ENCODE peak calls at places on chromosome 17, in seven cellular contexts. B, X, P, T, O, M and H are unnamed samples. For H3K27me3, the result is how much of the 10 kb centered on the place peaks cover.

GRCh38 chr17:68229619-68230018 is 18.2 kb upstream of the AMZ2 start:
- DNase-seq in X (no peak), O (no peak), B (no peak), P (no peak), M (no peak), T (no peak), H (no peak)

GRCh38 chr17:34401165-34401564 is 38.1 kb upstream of the CCL1 start:
- DNase-seq in B (no peak), P (no peak), X (no peak), T (no peak), O (no peak), M (no peak), H (no peak)

GRCh38 chr17:78882546-78883089 is 20.4 kb downstream of the CEP295NL start:
- DNase-seq in T (peak), M (no peak), B (no peak), P (peak), X (no peak), O (no peak), H (no peak)

GRCh38 chr17:1485311-1485747 is 7.2 kb downstream of the MYO1C start:
- DNase-seq in T (peak), M (no peak), O (no peak), X (peak), B (peak), P (peak), H (no peak)

GRCh38 chr17:2949469-2950044 is 113.8 kb downstream of the OR1D5 start:
- DNase-seq in T (no peak), P (peak), X (peak), M (no peak), B (peak), O (no peak), H (no peak)

GRCh38 chr17:30550512-30551273 is 73.5 kb downstream of the GOSR1 start:
- DNase-seq in P (peak), M (peak), T (no peak), X (peak), B (no peak), O (no peak), H (peak)

GRCh38 chr17:54426287-54426886 is 474.3 kb upstream of the TOM1L1 start:
- DNase-seq in M (no peak), B (no peak), P (no peak), T (no peak), O (no peak), X (no peak), H (no peak)

GRCh38 chr17:78174332-78174869 is 6.0 kb downstream of the SYNGR2 start:
- DNase-seq in M (no peak), T (peak), X (peak), B (peak), O (no peak), P (peak), H (no peak)

GRCh38 chr17:1179635-1180433 is at the start of gene ABR:
- DNase-seq in P (peak), B (peak), M (no peak), T (peak), O (no peak), X (peak), H (no peak)

GRCh38 chr17:78110363-78111011 is 18.1 kb downstream of the TMC6 start:
- DNase-seq in P (no peak), B (no peak), O (no peak), T (no peak), X (no peak), M (no peak), H (no peak)

GRCh38 chr17:35918665-35919064 is 11.9 kb downstream of the RDM1 start:
- DNase-seq in M (no peak), B (no peak), T (no peak), O (no peak), P (no peak), X (no peak), H (no peak)

GRCh38 chr17:46789610-46790009 is 28.9 kb downstream of the WNT3 start:
- DNase-seq in P (no peak), O (no peak), T (no peak), X (no peak), M (no peak), B (no peak), H (no peak)

GRCh38 chr17:64095144-64095882 is 34.6 kb downstream of the ERN1 start:
- DNase-seq in B (peak), P (no peak), M (no peak), X (peak), O (no peak), T (no peak), H (no peak)

GRCh38 chr17:77528516-77529327 is 388.0 kb downstream of the SEC14L1 start:
- DNase-seq in M (no peak), B (no peak), T (peak), O (no peak), X (no peak), P (peak), H (no peak)

GRCh38 chr17:34633351-34633750 is 54.0 kb downstream of the TMEM132E start:
- DNase-seq in M (no peak), T (no peak), B (no peak), P (no peak), X (no peak), O (no peak), H (no peak)

GRCh38 chr17:41415833-41416335 is 8.5 kb downstream of the KRT37 start:
- DNase-seq in M (peak), B (no peak), O (no peak), X (no peak), T (no peak), P (no peak), H (peak)

GRCh38 chr17:41103896-41104295 is 1.3 kb upstream of the KRTAP4-9 start:
- DNase-seq in O (no peak), T (no peak), P (no peak), M (no peak), X (no peak), B (no peak), H (no peak)

GRCh38 chr17:32912218-32912897 is 15.6 kb upstream of the TMEM98 start:
- DNase-seq in T (peak), P (no peak), M (peak), X (peak), O (peak), B (peak), H (peak)

GRCh38 chr17:82917656-82918345 is 78.0 kb upstream of the ZNF750 start:
- DNase-seq in M (peak), B (peak), T (no peak), O (no peak), X (no peak), P (no peak), H (no peak)

GRCh38 chr17:55067697-55068439 is 99.3 kb downstream of the STXBP4 start:
- DNase-seq in B (no peak), P (no peak), O (no peak), T (no peak), X (no peak), M (no peak), H (peak)

GRCh38 chr17:69450131-69450530 is 35.6 kb downstream of the MAP2K6 start:
- DNase-seq in P (no peak), M (no peak), X (no peak), B (no peak), O (no peak), T (no peak), H (no peak)

DNA sequence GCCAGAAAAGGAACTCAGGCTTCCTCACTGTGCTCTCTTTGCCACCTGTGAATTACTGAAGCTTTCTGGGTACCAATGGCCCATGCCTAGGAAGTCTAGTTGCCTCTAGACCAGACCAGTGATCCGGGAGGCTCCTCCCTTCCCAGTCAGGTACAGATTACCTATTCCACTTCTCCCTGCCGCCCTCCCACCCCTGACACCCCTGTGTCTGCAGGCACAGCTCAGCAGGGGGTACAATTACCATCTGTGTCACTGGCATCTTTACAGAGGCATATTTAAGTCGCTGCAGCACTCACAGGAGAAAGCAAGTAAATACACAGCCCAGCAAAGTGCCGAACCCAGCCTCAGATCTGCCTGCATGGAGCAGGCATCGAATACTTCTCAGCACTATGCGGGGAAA is 5.3 kb upstream of the WSCD1 start:
- DNase-seq in M (no peak), T (no peak), X (no peak), O (no peak), B (no peak), P (peak), H (no peak)
- TF ChIP-seq CTCF in M (no peak), T (no peak), X (no peak), O (no peak), B (no peak), P (no peak), H (no peak)

DNA sequence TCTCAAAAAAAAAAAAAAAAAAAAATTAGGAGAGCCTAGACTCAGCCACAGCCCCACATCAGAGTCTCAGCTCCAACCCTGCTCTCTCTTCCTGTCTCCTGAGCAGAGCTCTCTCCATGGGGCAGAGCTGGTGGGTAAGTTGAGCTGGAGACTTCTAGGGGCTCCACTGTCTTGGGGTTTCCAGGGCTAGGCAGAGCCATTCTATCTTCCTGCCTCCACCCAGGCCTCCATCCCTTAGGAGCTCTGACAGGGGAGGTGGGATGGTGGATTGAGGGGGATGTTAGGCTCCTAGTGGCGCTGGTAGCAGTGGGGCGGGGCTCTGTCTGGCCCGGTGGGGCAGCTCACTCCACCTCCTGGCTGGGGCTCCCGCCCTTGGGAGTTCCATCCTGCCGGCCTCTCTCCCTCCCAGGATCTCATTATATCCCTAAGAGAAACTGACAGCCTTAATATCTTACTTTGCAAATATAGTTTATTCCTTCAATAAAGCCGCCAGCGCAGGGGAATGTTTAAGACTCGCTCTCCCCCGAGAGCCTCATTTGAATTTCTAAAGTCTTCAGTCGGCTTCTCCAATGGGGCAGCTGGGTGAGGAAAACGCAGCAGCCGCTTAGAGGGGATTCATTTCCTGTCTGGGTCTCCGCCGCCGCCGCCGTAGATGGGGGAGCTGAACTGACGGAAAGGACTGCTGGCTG is 19.2 kb upstream of the C1QL1 start:
- DNase-seq in P (no peak), T (no peak), M (no peak), B (no peak), O (no peak), X (no peak), H (no peak)
- H3K4me3 ChIP-seq in P (no peak), T (no peak), M (peak), B (no peak), O (no peak), X (no peak), H (no peak)

DNA sequence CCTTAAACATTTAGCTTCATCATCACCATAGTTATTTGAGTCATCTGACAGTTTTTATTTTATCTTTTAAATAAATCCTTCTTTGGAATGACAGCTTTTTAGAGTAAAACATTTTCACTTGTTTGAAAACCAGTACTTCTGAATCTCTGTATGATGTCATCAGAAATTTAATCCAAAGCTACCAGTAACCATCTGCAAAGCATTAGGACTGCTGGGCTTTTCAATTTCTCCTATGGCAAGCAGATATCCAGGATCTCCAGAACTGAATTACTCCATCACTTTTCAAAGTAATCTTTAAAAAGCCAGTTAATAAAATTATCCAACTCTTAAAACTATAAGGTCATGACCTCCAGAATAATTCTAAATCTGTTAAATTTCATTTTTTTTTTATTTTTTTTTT is 51.5 kb downstream of the CHCT1 start:
- DNase-seq in M (no peak), P (no peak), T (no peak), B (no peak), X (no peak), O (no peak), H (no peak)
- H3K27me3 ChIP-seq in M (under half), P (under half), T (under half), B (under half), X (under half), O (under half), H (under half)

GRCh38 chr17:57286372-57287105 is 30.2 kb downstream of the MSI2 start:
- DNase-seq in P (no peak), X (no peak), T (no peak), M (no peak), B (no peak), O (no peak), H (no peak)

GRCh38 chr17:57284583-57284982 is 28.3 kb downstream of the MSI2 start:
- DNase-seq in P (no peak), O (no peak), B (no peak), M (no peak), T (no peak), X (no peak), H (no peak)

GRCh38 chr17:57283203-57283971 is 27.1 kb downstream of the MSI2 start:
- DNase-seq in O (no peak), M (no peak), T (no peak), B (no peak), P (no peak), X (no peak), H (no peak)

GRCh38 chr17:57285681-57286080 is 29.4 kb downstream of the MSI2 start:
- DNase-seq in B (no peak), M (no peak), P (no peak), T (no peak), X (no peak), O (no peak), H (no peak)

DNA sequence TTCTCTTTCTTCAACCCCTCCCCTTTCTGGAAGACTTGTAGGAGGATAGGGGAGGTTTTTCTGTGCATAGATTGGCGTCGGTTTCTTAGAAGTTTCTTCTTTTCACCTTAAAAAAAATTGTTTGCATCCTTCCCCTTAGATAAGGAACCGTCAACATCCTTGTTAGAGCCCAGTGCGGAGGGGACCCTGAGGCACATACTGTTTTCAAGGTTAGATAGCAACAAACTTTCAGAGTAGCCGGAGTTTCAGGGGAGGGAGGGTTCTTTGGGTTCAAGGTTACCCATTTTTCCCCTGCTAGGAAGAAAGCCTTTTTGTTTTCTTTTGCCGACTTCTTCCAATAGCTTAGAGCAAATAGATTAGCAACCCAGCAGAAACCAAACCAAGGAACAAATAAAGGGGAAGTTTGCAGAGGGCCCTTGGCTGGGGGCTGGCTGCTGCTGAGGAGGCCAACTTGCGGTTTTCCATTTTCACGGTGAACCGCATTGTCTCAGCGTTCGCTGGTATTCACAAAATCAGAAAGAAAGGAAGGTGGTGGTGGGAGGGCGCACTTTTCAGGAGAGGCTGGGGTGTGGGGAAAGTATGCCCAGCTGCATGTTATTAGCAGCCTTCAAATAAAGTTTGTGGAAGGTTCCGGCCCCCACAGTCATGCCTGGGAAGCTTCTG is 28.8 kb downstream of the MSI2 start:
- DNase-seq in B (no peak), M (no peak), P (peak), T (no peak), O (no peak), X (no peak), H (no peak)
- TF ChIP-seq CTCF in B (no peak), M (no peak), P (no peak), T (no peak), O (no peak), X (no peak), H (no peak)

DNA sequence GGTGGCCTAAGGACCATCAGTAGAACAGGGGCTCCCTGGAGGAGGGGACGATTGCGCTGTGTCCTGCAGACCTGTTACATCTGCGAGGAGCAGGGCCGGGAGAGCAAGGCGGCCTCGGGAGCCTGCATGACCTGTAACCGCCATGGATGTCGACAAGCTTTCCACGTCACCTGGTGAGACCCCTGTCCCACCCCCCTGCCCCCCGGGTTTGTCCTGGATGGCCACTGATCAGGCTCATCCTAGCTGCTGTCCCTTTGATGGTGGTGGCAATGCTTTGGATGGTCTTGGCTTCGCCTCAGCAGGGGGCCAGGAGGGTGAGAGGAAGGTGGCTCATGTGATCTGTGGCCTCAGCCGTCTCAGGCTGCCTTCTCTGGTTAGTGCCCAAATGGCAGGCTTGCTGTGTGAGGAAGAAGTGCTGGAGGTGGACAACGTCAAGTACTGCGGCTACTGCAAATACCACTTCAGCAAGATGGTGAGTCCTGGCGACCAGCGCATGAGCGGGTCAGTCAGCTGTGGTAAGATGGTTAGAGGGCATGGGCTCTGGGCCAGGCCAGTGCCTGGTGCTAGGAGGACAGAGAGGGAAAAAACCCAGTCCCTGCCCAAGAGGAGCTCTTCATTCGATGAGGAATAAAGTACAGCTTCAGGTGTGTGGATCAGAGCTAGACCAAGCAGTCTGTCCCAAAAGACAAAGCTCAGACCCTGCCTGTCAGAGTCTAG is 4.2 kb downstream of the MLLT6 start:
- DNase-seq in P (no peak), X (no peak), M (no peak), B (no peak), T (no peak), O (no peak), H (no peak)
- H3K4me3 ChIP-seq in P (no peak), X (no peak), M (no peak), B (no peak), T (no peak), O (no peak), H (no peak)

GRCh38 chr17:48530887-48531272 is at the start of gene HOXB1:
- DNase-seq in P (no peak), T (no peak), O (no peak), X (no peak), B (no peak), M (no peak), H (no peak)
- H3K27me3 ChIP-seq in P (under half), T (under half), O (under half), X (under half), B (under half), M (half or more), H (under half)

DNA sequence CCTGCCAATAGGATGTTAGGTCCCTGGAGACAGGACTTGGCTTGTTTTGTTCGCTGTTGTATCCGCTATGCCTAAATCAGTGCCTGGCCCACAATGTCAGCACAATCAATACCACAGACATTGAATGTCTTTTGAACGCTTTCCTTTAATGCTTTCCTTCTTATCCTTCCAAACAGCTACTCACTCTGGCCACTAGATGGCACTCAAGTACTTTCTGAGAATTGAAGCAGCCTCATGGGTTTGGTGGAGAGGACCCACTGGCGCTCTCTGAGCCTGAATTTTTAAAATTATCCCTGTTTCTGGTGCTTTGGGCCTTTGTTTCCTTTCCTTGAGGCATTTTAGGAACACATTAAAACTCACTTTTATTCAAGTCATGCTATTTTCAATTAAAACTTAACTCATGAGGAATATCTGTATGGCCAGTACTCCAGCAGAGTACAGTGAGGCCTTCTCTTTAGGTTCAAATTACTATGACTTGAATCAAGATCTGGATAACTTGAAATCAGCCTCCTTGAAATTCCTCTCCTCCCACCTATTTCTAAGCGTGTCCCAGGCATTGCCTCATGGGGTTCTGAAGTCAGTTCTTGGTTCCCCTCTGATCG is 3.2 kb upstream of the NLRP1 start:
- DNase-seq in P (no peak), M (peak), T (peak), O (peak), X (no peak), B (peak), H (no peak)
- TF ChIP-seq CTCF in P (peak), M (peak), T (peak), O (peak), X (no peak), B (peak), H (peak)